ENCODE peak calls at places on chromosomes 13 and 19, in ten cellular contexts. O is T-cell; U is upper lobe of left lung; C is WTC11; V is K562; F is Right ventricle myocardium superior; H is activated CD8-positive, alpha-beta memory T cell treated with anti-CD3 and anti-CD28 coated beads, Interleukin-2, amount 10 ng/mL, durations not matched to agents 7 days and 5 days; A is left cardiac atrium; S is stimulated activated naive CD8-positive, alpha-beta T cell treated with anti-CD3 and anti-CD28 coated beads, Interleukin-15, amount 100 ng/mL, for 72 hours; G is heart right ventricle. M is an unnamed sample.

GRCh38 chr19:7789447-7789846 is 26.4 kb downstream of the CLEC4M start:
- ATAC-seq in U (no peak), C (peak), V (peak), H (no peak), S (peak), A (no peak), G (no peak), O (peak), F (no peak), M (no peak)

GRCh38 chr13:96068729-96069128 is 15.5 kb upstream of the UGGT2 start:
- ATAC-seq in O (no peak), S (no peak), C (no peak), A (no peak), F (no peak), U (no peak), V (no peak), H (no peak), G (no peak), M (no peak)

GRCh38 chr19:13022859-13023636 is 27.8 kb downstream of the NFIX start:
- ATAC-seq in U (peak), C (peak), H (no peak), V (peak), S (peak), A (peak), O (no peak), F (peak), G (peak), M (peak)

GRCh38 chr19:40272261-40272660 is 12.9 kb downstream of the AKT2 start:
- ATAC-seq in O (no peak), C (no peak), A (no peak), U (no peak), S (no peak), F (no peak), H (no peak), V (no peak), G (no peak), M (no peak)

GRCh38 chr13:48233886-48234488 is 981 bp downstream of the ITM2B start:
- ATAC-seq in G (no peak), U (no peak), A (no peak), V (peak), H (no peak), C (no peak), O (no peak), F (peak), S (peak), M (no peak)

GRCh38 chr13:110856941-110857835 is 57.7 kb downstream of the ANKRD10 start:
- ATAC-seq in V (no peak), A (no peak), G (no peak), H (peak), C (no peak), O (no peak), U (no peak), S (peak), F (no peak), M (no peak)

GRCh38 chr13:67014399-67014798 is 215.7 kb downstream of the PCDH9 start:
- ATAC-seq in U (no peak), S (no peak), V (no peak), H (no peak), F (no peak), C (no peak), A (no peak), G (no peak), O (no peak), M (no peak)

GRCh38 chr13:54949735-54950134 is 1921.1 kb downstream of the OLFM4 start:
- ATAC-seq in V (no peak), C (no peak), F (no peak), H (no peak), O (no peak), A (no peak), U (no peak), G (no peak), S (no peak), M (no peak)

GRCh38 chr19:4695224-4695731 is 25.1 kb upstream of the MYDGF start:
- ATAC-seq in O (no peak), A (peak), G (peak), C (no peak), S (no peak), H (no peak), V (no peak), F (peak), U (no peak), M (no peak)

GRCh38 chr13:112689498-112690241 is at the start of gene ATP11A:
- ATAC-seq in H (peak), G (peak), S (peak), A (peak), U (peak), C (peak), O (peak), V (peak), F (peak), M (peak)

GRCh38 chr13:33158830-33159229 is 126.7 kb downstream of the STARD13 start:
- ATAC-seq in U (no peak), S (no peak), F (no peak), H (no peak), V (no peak), O (no peak), C (no peak), A (peak), G (no peak), M (no peak)

GRCh38 chr19:3073159-3073563 is 10.9 kb upstream of the TLE5 start:
- ATAC-seq in S (no peak), C (peak), G (peak), U (peak), F (peak), A (peak), O (no peak), V (peak), H (no peak), M (peak)

GRCh38 chr13:29140277-29140676 is 320.1 kb downstream of the MTUS2 start:
- ATAC-seq in C (no peak), H (no peak), A (peak), S (no peak), O (no peak), U (peak), V (no peak), G (peak), F (peak), M (peak)

M was measured in gastroesophageal sphincter.